ENCODE peak calls at places on chromosomes 13 and 19, in five cellular contexts. D is GM06990; G is PC-9; U is CD8-positive, alpha-beta T cell; E is choroid plexus epithelial cell. V is an unnamed sample.

GRCh38 chr13:74287672-74288169 is 153.5 kb upstream of the KLF12 start:
- DNase-seq in D (peak), G (peak), U (peak), E (peak), V (peak)

GRCh38 chr19:53659292-53659691 is 27.5 kb downstream of the DPRX start:
- DNase-seq in D (no peak), G (peak), U (no peak), E (peak), V (peak)

GRCh38 chr13:42781362-42781761 is at the start of gene FAM216B:
- DNase-seq in D (no peak), G (no peak), U (no peak), E (peak), V (no peak)

GRCh38 chr13:99227909-99228688 is 27.4 kb downstream of the UBAC2 start:
- DNase-seq in D (peak), G (no peak), U (no peak), E (no peak), V (no peak)

GRCh38 chr13:40345654-40346372 is 320.6 kb downstream of the FOXO1 start:
- DNase-seq in D (no peak), G (no peak), U (no peak), E (no peak), V (peak)

GRCh38 chr13:44498502-44498901 is 77.6 kb downstream of the TSC22D1 start:
- DNase-seq in D (no peak), G (no peak), U (no peak), E (no peak), V (no peak)

GRCh38 chr13:49082653-49083536 is 107.2 kb downstream of the FNDC3A start:
- DNase-seq in D (peak), G (no peak), U (no peak), E (peak), V (peak)

GRCh38 chr19:18284710-18285430 is 3.4 kb upstream of the JUND start:
- DNase-seq in D (no peak), G (no peak), U (no peak), E (no peak), V (no peak)

GRCh38 chr19:289651-290538 is 1.3 kb downstream of the PLPP2 start:
- DNase-seq in D (no peak), G (peak), U (peak), E (peak), V (peak)

GRCh38 chr19:34461375-34462100 is 20.0 kb upstream of the WTIP start:
- DNase-seq in D (no peak), G (no peak), U (no peak), E (peak), V (no peak)

GRCh38 chr13:91185294-91185863 is 162.1 kb upstream of the MIR17HG start:
- DNase-seq in D (no peak), G (no peak), U (no peak), E (peak), V (peak)

GRCh38 chr13:100815476-100816046 is 141.0 kb upstream of the TMTC4 start:
- DNase-seq in D (no peak), G (no peak), U (no peak), E (no peak), V (peak)

GRCh38 chr19:35095667-35096368 is 19.8 kb upstream of the FXYD3 start:
- DNase-seq in D (no peak), G (no peak), U (no peak), E (no peak), V (no peak)

GRCh38 chr13:67023088-67023893 is 206.8 kb downstream of the PCDH9 start:
- DNase-seq in D (no peak), G (peak), U (no peak), E (peak), V (peak)

GRCh38 chr19:44552324-44552723 is 22.8 kb upstream of the CEACAM20 start:
- DNase-seq in D (peak), G (peak), U (no peak), E (peak), V (peak)

GRCh38 chr19:44580366-44580895 is 32.9 kb upstream of the IGSF23 start:
- DNase-seq in D (no peak), G (no peak), U (no peak), E (no peak), V (no peak)

GRCh38 chr19:43765109-43765876 is 10.5 kb upstream of the SMG9 start:
- DNase-seq in D (peak), G (peak), U (peak), E (peak), V (peak)

DNA sequence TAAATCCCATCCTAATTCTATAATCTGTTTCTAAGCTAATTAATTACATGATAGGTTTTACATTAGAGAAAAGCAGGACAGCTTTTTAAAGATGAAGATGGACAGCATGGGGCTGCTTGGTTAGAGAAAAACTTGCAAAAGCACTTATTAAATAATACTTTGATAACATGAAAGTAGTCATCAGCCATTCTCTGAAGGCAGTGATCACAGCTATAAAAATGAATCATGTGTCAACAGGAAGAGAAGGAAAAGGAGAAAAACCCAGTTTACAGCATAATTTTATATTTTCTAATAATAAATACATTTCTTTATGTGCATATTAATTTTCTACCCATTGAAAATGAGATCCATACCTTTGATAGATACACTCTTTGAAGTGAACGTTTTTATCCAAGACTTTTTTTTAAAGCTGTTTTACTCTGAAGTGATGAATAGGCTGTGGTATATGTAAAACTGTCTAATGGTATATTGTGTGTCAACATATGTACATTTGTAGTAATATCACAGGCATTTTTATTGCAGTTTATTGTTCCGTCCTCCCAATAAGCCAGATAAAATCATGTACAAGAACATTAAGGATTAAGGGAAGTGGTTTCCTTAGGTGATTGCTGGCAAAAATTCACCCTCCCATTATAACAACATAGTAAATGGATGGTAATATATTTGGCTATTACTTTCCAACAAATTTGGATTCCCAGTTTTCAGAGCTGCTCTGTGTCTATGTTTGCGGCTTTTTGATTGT is 1.4 kb upstream of the KLF5 start:
- DNase-seq in D (no peak), G (no peak), U (no peak), E (no peak), V (no peak)
- H3K4me3 ChIP-seq in D (no peak), G (peak), U (no peak), E (no peak), V (no peak)

GRCh38 chr13:110617326-110618072 is 2.2 kb downstream of the NAXD start:
- DNase-seq in D (no peak), G (no peak), U (no peak), E (peak), V (no peak)
- H3K4me3 ChIP-seq in D (peak), G (peak), U (no peak), E (peak), V (no peak)

GRCh38 chr19:31352296-31352781 is 3.1 kb upstream of the TSHZ3 start:
- DNase-seq in D (no peak), G (no peak), U (no peak), E (no peak), V (peak)

GRCh38 chr19:31351212-31352193 is 2.3 kb upstream of the TSHZ3 start:
- DNase-seq in D (no peak), G (no peak), U (no peak), E (peak), V (peak)

GRCh38 chr19:31349160-31349881 is at the start of gene TSHZ3:
- DNase-seq in D (no peak), G (no peak), U (peak), E (peak), V (peak)

GRCh38 chr19:31350033-31350692 is 927 bp upstream of the TSHZ3 start:
- DNase-seq in D (no peak), G (no peak), U (no peak), E (peak), V (no peak)

GRCh38 chr19:31350693-31351211 is 1.5 kb upstream of the TSHZ3 start:
- DNase-seq in D (no peak), G (no peak), U (no peak), E (peak), V (peak)
- H3K4me3 ChIP-seq in D (no peak), G (no peak), U (peak), E (peak), V (peak)

GRCh38 chr19:40441719-40442253 is 2.3 kb downstream of the SERTAD3 start:
- DNase-seq in D (no peak), G (no peak), U (no peak), E (peak), V (no peak)
- H3K4me3 ChIP-seq in D (no peak), G (peak), U (no peak), E (peak), V (no peak)

GRCh38 chr13:105074756-105075155 is 1460.7 kb downstream of the EFNB2 start:
- DNase-seq in D (no peak), G (no peak), U (no peak), E (no peak), V (no peak)
- H3K4me3 ChIP-seq in D (no peak), G (no peak), U (no peak), E (no peak), V (no peak)

GRCh38 chr19:15198006-15198356 is 2.8 kb downstream of the NOTCH3 start:
- DNase-seq in D (no peak), G (no peak), U (no peak), E (no peak), V (no peak)

GRCh38 chr19:15199219-15199651 is 1.6 kb downstream of the NOTCH3 start:
- DNase-seq in D (no peak), G (no peak), U (no peak), E (no peak), V (no peak)

GRCh38 chr19:15201374-15202023 is 704 bp upstream of the NOTCH3 start:
- DNase-seq in D (no peak), G (no peak), U (no peak), E (no peak), V (no peak)

GRCh38 chr19:15200575-15201364 is at the start of gene NOTCH3:
- DNase-seq in D (no peak), G (peak), U (no peak), E (no peak), V (peak)

GRCh38 chr19:15199652-15200574 is 882 bp downstream of the NOTCH3 start:
- DNase-seq in D (no peak), G (peak), U (no peak), E (no peak), V (peak)
- H3K4me3 ChIP-seq in D (no peak), G (peak), U (peak), E (peak), V (peak)

GRCh38 chr19:39823693-39824092 is 10.3 kb downstream of the DYRK1B start:
- DNase-seq in D (no peak), G (no peak), U (no peak), E (no peak), V (no peak)

GRCh38 chr19:39825531-39826076 is 8.4 kb downstream of the DYRK1B start:
- DNase-seq in D (no peak), G (no peak), U (no peak), E (no peak), V (no peak)

GRCh38 chr19:39826311-39826945 is 7.5 kb downstream of the DYRK1B start:
- DNase-seq in D (no peak), G (no peak), U (no peak), E (no peak), V (no peak)

GRCh38 chr19:39824143-39825092 is 9.5 kb downstream of the DYRK1B start:
- DNase-seq in D (peak), G (peak), U (peak), E (peak), V (peak)

DNA sequence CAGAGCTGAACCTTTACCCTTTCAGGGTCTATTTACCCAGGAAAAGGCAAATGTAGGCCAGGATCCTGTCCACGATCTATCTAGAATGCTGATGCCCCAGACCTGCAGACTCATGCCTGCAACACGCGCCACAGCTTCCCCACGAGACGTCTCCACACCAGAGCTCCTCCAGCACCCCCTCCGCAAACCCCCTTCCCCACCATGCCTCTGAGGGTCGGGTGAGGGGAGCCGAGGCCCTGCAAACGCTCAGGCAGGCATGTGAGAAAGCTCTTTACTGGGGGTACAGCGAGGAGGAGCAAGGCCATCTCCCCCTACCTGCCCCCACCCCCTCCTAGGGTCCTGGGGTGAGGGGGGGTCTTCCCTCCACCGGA is 8.9 kb downstream of the DYRK1B start:
- DNase-seq in D (no peak), G (no peak), U (no peak), E (no peak), V (no peak)
- H3K4me3 ChIP-seq in D (no peak), G (no peak), U (peak), E (no peak), V (no peak)

GRCh38 chr19:12796146-12797071 is 5.1 kb downstream of the JUNB start:
- DNase-seq in D (peak), G (peak), U (peak), E (peak), V (peak)
- H3K4me3 ChIP-seq in D (peak), G (peak), U (peak), E (peak), V (no peak)

GRCh38 chr19:33175156-33175782 is 18.9 kb upstream of the LRP3 start:
- DNase-seq in D (no peak), G (no peak), U (no peak), E (no peak), V (no peak)
- H3K4me3 ChIP-seq in D (no peak), G (peak), U (peak), E (no peak), V (no peak)

DNA sequence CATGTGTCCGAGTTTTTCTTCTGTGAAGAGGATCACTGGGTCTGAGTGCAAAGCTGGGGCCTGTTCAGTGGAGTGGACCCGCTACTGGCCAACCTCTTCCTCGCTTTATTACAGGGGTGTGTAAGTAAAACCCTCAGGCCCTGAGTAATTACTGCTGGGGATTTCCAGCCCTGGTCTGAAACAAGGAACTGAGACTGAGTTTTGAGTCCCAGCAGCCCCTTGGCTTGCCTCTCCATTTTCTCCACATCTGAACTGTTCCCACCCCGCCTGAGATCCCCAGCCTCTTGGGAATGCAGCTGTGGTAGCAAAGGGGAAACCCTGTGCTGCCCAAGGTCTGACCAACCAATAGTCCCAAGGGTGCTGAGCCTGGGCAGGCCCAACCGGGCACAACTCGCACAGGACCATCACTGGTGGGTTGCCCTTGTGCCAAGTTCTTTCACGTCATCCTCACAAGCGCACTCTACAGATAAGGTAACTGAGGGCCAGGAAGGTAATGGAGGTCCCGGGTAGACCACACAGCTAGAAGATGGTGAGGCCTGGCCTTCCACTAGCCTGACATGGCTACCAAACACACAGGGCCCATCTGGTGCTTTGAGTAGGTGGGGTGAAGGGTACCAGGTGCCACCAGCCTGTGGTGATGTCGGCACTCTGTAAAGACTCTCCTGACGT is 13.7 kb upstream of the SLC35E1 start:
- DNase-seq in D (peak), G (no peak), U (no peak), E (no peak), V (no peak)
- H3K4me3 ChIP-seq in D (peak), G (no peak), U (no peak), E (no peak), V (no peak)

V was measured in mesendoderm.